ENCODE peak calls at places on chromosomes 1 and 21, in seven cellular contexts. J is upper lobe of left lung, Q is KBM-7, G is posterior vena cava, K is amygdala, W is NCI-H1105, X is G401. I is an unnamed sample.

GRCh38 chr1:172135076-172135672 is 285.3 kb upstream of the C1orf105 start:
- DNase-seq in G (no peak), W (no peak), Q (peak), J (no peak), K (no peak), X (no peak), I (no peak)

GRCh38 chr1:212583643-212584042 is 24.9 kb upstream of the ATF3 start:
- DNase-seq in G (no peak), Q (no peak), K (no peak), X (no peak), J (no peak), W (no peak), I (no peak)

GRCh38 chr1:219771039-219771438 is 157.3 kb downstream of the SLC30A10 start:
- DNase-seq in J (no peak), G (no peak), Q (no peak), K (no peak), X (no peak), W (no peak), I (no peak)

GRCh38 chr1:7810395-7810794 is 26.3 kb downstream of the PER3 start:
- DNase-seq in X (no peak), Q (no peak), W (no peak), G (no peak), J (peak), K (no peak), I (no peak)

GRCh38 chr1:44545961-44546360 is 128.3 kb downstream of the TMEM53 start:
- DNase-seq in W (no peak), K (no peak), Q (no peak), X (no peak), G (no peak), J (no peak), I (no peak)

GRCh38 chr1:31977361-31978131 is 36.1 kb upstream of the KHDRBS1 start:
- DNase-seq in W (no peak), J (no peak), Q (peak), K (no peak), X (peak), G (peak), I (no peak)

GRCh38 chr21:45288441-45288841 is 746 bp upstream of the POFUT2 start:
- DNase-seq in X (no peak), G (no peak), W (no peak), Q (no peak), J (no peak), K (no peak), I (no peak)

GRCh38 chr1:20481158-20481617 is 4.8 kb downstream of the CAMK2N1 start:
- DNase-seq in J (no peak), Q (no peak), W (no peak), K (no peak), G (peak), X (no peak), I (no peak)

GRCh38 chr1:242162179-242162578 is 163.3 kb upstream of the MAP1LC3C start:
- DNase-seq in X (no peak), K (no peak), W (no peak), Q (no peak), J (no peak), G (no peak), I (no peak)

GRCh38 chr1:40450491-40451237 is 388 bp downstream of the ZFP69B start:
- DNase-seq in X (peak), G (no peak), Q (peak), K (no peak), J (peak), W (peak), I (no peak)

GRCh38 chr1:2347409-2347785 is 44.0 kb downstream of the MORN1 start:
- DNase-seq in X (no peak), K (no peak), W (no peak), G (peak), Q (no peak), J (no peak), I (no peak)

GRCh38 chr1:54955359-54955758 is 25.1 kb upstream of the TMEM61 start:
- DNase-seq in Q (no peak), K (no peak), G (no peak), W (no peak), J (no peak), X (no peak), I (no peak)

GRCh38 chr1:44496541-44497171 is 91.6 kb downstream of the RNF220 start:
- DNase-seq in W (no peak), K (no peak), J (no peak), X (no peak), Q (no peak), G (no peak), I (no peak)

GRCh38 chr1:162676087-162676486 is 43.8 kb downstream of the DDR2 start:
- DNase-seq in K (no peak), J (no peak), X (no peak), W (no peak), Q (no peak), G (no peak), I (no peak)

GRCh38 chr1:11069233-11069950 is 9.6 kb upstream of the SRM start:
- DNase-seq in X (no peak), Q (peak), W (no peak), K (no peak), J (no peak), G (peak), I (no peak)

GRCh38 chr21:45414396-45415187 is 9.6 kb downstream of the COL18A1 start:
- DNase-seq in G (peak), X (no peak), K (no peak), Q (no peak), J (no peak), W (no peak), I (no peak)

GRCh38 chr1:196063307-196063706 is 544.9 kb downstream of the KCNT2 start:
- DNase-seq in W (no peak), K (no peak), Q (no peak), J (no peak), X (no peak), G (no peak), I (no peak)

GRCh38 chr1:18700530-18700929 is 69.9 kb downstream of the PAX7 start:
- DNase-seq in X (no peak), K (no peak), J (no peak), Q (no peak), W (no peak), G (no peak), I (no peak)

GRCh38 chr1:15411593-15412487 is 2.2 kb downstream of the EFHD2 start:
- DNase-seq in G (peak), Q (peak), J (peak), K (no peak), W (no peak), X (no peak), I (no peak)

GRCh38 chr1:77476460-77476859 is 194.6 kb downstream of the AK5 start:
- DNase-seq in X (no peak), K (no peak), W (no peak), Q (no peak), J (peak), G (no peak), I (no peak)

GRCh38 chr1:45569962-45570581 is 13.8 kb upstream of the NASP start:
- DNase-seq in W (peak), J (peak), Q (peak), K (peak), G (peak), X (peak), I (peak)

GRCh38 chr1:29475256-29475800 is 239.0 kb downstream of the PTPRU start:
- DNase-seq in J (no peak), G (no peak), Q (no peak), X (no peak), W (no peak), K (no peak), I (no peak)

GRCh38 chr1:113434081-113434873 is 44.0 kb downstream of the MAGI3 start:
- DNase-seq in W (no peak), J (no peak), K (no peak), Q (no peak), G (no peak), X (no peak), I (no peak)

GRCh38 chr21:43645414-43645891 is 13.8 kb downstream of the HSF2BP start:
- DNase-seq in K (no peak), W (no peak), X (peak), J (peak), G (no peak), Q (peak), I (no peak)

GRCh38 chr1:246001821-246002220 is 505.3 kb downstream of the SMYD3 start:
- DNase-seq in G (no peak), W (no peak), X (no peak), K (no peak), Q (no peak), J (no peak), I (no peak)